ENCODE peak calls at places on chromosome 12, in eight cellular contexts. O is stomach, I is ovary, L is right lobe of liver, P is cardiac fibroblast, F is astrocyte of the spinal cord, Y is psoas muscle, H is A549. A is an unnamed sample.

GRCh38 chr12:116241157-116241772 is 36.2 kb downstream of the MED13L start:
- DNase-seq in O (no peak), I (no peak), L (no peak), P (no peak), F (no peak), Y (no peak), H (no peak), A (no peak)

GRCh38 chr12:130499474-130499873 is 161.8 kb downstream of the PIWIL1 start:
- DNase-seq in O (no peak), I (no peak), L (no peak), P (no peak), F (no peak), Y (no peak), H (no peak), A (no peak)

GRCh38 chr12:90368081-90368480 is 586.9 kb downstream of the CCER1 start:
- DNase-seq in O (no peak), I (no peak), L (no peak), P (no peak), F (no peak), Y (no peak), H (no peak), A (no peak)

GRCh38 chr12:104182144-104182543 is 33.4 kb upstream of the TXNRD1 start:
- DNase-seq in O (peak; percentile 49), I (peak; percentile 66), L (peak; percentile 76), P (peak; percentile 97), F (peak; percentile 82), Y (peak; percentile 81), H (no peak), A (no peak)

GRCh38 chr12:75658826-75659823 is 147.7 kb upstream of the KRR1 start:
- DNase-seq in O (no peak), I (no peak), L (no peak), P (peak; percentile 76), F (peak; percentile 90), Y (no peak), H (no peak), A (no peak)

GRCh38 chr12:95548056-95548538 is 3.2 kb downstream of the USP44 start:
- DNase-seq in O (peak; percentile 29), I (peak; percentile 46), L (no peak), P (no peak), F (no peak), Y (peak; percentile 21), H (no peak), A (no peak)

GRCh38 chr12:57216014-57216891 is at the start of gene NXPH4:
- DNase-seq in O (peak; percentile 47), I (peak; percentile 58), L (no peak), P (no peak), F (no peak), Y (no peak), H (peak; percentile 44), A (no peak)

GRCh38 chr12:3152892-3153291 is 75.7 kb downstream of the TSPAN9 start:
- DNase-seq in O (no peak), I (no peak), L (no peak), P (no peak), F (no peak), Y (no peak), H (no peak), A (no peak)

GRCh38 chr12:116194935-116195431 is 82.5 kb downstream of the MED13L start:
- DNase-seq in O (no peak), I (no peak), L (no peak), P (no peak), F (no peak), Y (no peak), H (no peak), A (no peak)

GRCh38 chr12:98736352-98737326 is 91.5 kb downstream of the APAF1 start:
- DNase-seq in O (no peak), I (no peak), L (peak; percentile 63), P (no peak), F (no peak), Y (no peak), H (no peak), A (peak; percentile 87)

GRCh38 chr12:8032242-8033152 is at the start of gene FOXJ2:
- DNase-seq in O (peak; percentile 86), I (peak; percentile 87), L (peak; percentile 88), P (peak; percentile 79), F (peak; percentile 65), Y (peak; percentile 84), H (peak; percentile 57), A (no peak)

GRCh38 chr12:569803-570236 is 93.4 kb downstream of the NINJ2 start:
- DNase-seq in O (peak; percentile 90), I (peak; percentile 94), L (peak; percentile 85), P (peak; percentile 89), F (peak; percentile 83), Y (peak; percentile 93), H (peak; percentile 95), A (no peak)

DNA sequence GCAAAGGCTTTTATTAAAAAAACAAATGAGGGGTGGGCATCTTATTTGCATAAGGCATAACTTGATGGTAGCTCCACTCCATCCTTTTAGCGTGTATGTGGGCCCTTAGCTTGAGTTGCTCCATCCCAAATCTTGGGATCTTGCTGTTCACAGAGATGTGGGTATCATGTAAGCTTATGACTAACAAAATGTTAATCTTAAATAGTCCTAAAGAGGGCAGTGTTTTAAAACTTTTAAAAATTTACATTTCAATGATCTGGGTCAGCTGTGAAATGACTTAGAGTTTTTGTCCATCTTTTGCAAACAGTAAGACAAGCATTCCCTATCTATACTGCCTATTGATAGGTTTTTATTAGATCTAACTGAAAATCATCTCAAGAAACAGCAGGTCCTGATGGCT is 86.0 kb downstream of the SLCO1A2 start:
- DNase-seq in O (no peak), I (no peak), L (no peak), P (peak; percentile 3), F (peak; percentile 18), Y (no peak), H (no peak), A (no peak)
- TF ChIP-seq CTCF in O (no peak), I (no peak), L (no peak), P (peak; percentile 13), F (no peak), Y (no peak), H (peak; percentile 36), A (peak; percentile 32)

DNA sequence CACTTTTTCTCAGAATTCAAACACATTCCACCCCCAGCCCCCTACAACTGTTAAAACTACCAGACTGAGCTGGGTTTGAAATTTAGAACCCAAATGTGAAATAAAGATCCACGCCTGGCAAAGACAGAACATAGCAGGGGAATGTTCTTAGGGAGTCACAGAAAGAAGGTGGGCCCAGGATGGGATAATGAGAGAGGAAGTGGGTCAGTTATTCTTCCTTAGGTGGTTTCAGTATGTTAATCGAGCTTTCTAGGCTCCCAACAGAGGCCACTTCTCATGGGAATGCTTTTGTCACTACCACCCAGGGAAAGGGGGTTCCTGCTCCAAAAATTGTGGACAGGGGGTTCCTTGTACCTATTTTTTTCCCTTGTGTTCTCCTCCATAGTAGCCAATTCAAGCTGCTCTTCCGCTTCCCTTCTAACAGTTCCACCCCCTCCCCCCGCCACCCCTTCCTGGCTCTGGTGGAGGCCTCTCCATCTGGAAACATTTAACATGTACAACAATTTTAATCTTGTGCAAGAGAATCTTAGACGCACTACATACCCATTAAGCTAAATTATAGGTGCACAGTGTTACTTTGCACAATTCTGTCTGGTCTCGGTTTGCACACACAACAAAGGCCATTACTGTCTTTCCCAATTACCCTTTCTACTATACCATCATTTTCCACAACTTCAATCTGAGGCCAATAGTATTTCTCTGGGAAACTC is 218.1 kb downstream of the MON2 start:
- DNase-seq in O (no peak), I (peak; percentile 69), L (no peak), P (peak; percentile 83), F (peak; percentile 32), Y (peak; percentile 79), H (no peak), A (no peak)
- H3K4me3 ChIP-seq in O (no peak overlapping the region), I (no peak overlapping the region), L (no peak overlapping the region), P (no peak overlapping the region), F (no peak overlapping the region), Y (no peak overlapping the region), H (no peak overlapping the region), A (no peak overlapping the region)

DNA sequence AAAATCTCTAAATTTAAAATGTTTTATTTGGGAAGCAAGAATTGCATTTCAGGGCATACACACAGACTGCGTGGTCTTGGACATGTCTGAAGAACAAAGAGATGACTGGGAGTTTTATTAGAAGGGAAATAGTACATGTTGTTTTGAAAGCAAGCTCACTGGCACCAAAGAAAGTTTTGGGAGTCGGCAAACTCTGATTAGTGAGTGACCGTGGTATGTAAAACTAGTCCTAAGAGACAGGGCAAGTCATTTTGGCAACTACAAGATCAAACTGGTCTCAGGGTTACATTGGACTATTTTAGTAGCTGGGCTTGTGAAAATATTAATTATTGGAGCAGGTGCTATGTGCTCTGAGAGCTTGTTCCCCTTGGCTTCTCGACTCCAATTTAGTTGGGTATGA is 14.9 kb downstream of the TMEM116 start:
- DNase-seq in O (no peak), I (no peak), L (no peak), P (no peak), F (no peak), Y (no peak), H (no peak), A (no peak)
- TF ChIP-seq CTCF in O (no peak), I (no peak), L (no peak), P (no peak), F (no peak), Y (no peak), H (no peak), A (no peak)

DNA sequence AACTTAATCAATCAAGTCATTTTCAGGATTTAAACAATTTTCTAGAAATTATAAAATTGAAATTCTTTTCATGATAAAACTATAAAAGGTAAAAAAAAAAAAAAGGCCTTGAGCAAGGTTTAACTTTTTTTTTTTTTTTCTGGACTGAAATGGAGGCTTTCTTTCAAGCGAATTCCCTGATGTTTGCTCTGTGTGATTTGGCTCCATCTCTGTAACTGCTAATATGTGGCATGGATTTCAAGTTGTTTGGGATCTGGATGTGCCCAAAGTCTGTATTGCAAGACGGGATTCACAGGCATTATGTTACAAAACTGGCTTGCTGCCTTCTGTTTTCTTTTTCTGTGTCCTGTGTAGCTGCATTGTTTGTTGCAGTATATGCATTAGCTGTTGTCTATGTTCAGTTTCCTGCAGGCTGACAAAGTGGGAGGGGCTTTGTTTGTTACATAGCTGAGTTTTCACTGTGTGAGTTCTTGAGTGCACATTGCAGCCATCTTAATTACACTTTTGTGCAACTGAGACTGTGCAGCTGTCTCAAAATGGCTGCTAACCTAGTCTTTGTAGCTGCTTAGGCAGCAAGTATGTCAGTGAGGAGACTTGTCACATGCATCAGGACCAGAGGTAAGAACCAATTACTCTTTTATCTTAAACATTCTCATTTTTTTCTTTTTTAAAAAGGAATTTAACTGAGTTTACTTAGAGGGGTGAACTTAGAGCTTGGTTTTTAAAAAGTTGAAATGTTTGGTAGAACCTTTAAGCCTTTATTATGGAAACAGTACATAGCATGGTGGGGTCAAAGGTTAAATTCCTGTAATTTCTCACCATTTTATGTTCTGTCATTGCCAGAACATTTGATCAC is 19.5 kb downstream of the ATF7IP start:
- DNase-seq in O (peak; percentile 41), I (no peak), L (peak; percentile 61), P (peak; percentile 96), F (peak; percentile 97), Y (no peak), H (peak; percentile 59), A (peak; percentile 92)
- H3K4me3 ChIP-seq in O (peak overlapping the region; percentile 25), I (peak overlapping the region; percentile 19), L (peak overlapping the region; percentile 17), P (peak overlapping the region; percentile 22), F (peak overlapping the region; percentile 37), Y (peak overlapping the region; percentile 52), H (peak overlapping the region; percentile 19), A (peak overlapping the region; percentile 37)

DNA sequence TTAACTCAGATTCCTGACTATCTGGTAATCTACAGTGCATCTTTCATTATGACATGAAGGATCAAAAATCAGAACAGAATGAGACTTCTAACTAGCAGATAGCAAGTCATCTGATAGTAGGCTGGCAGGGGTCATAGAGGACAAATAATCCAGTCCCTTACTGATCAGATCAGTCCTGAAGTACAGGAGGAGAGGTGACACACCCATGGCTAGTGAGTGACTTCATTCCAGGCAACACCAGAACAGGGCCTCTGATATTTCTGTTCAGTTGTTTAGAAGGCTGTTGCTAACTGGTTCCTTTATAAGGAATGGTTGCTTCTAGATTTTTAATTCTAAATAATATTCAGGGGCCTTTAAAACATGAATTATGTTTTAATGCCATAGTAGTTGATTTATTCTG is 222.1 kb downstream of the NTF3 start:
- DNase-seq in O (no peak), I (no peak), L (no peak), P (no peak), F (no peak), Y (no peak), H (no peak), A (no peak)
- TF ChIP-seq CTCF in O (no peak), I (no peak), L (no peak), P (no peak), F (no peak), Y (no peak), H (no peak), A (no peak)